ENCODE peak calls at places on chromosomes 1 and 21, in seven cellular contexts. Z is CD8-positive, alpha-beta T cell; C is bronchial epithelial cell; P is AG04450; B is progenitor cell of endocrine pancreas; Y is testis; S is LNCaP clone FGC. O is an unnamed sample.

GRCh38 chr1:159751022-159751421 is 29.7 kb upstream of the DUSP23 start:
- DNase-seq in Z (no peak), C (no peak), P (no peak), B (no peak), Y (no peak), S (no peak), O (no peak)

GRCh38 chr1:38941527-38942019 is at the start of gene RHBDL2:
- DNase-seq in Z (no peak), C (peak; percentile 76), P (no peak), B (no peak), Y (peak; percentile 87), S (peak; percentile 78), O (no peak)

GRCh38 chr21:45598109-45598508 is 45.4 kb upstream of the PCBP3 start:
- DNase-seq in Z (no peak), C (no peak), P (no peak), B (no peak), Y (no peak), S (no peak), O (no peak)

GRCh38 chr1:97796716-97797115 is 124.1 kb downstream of the DPYD start:
- DNase-seq in Z (no peak), C (no peak), P (no peak), B (no peak), Y (no peak), S (no peak), O (no peak)

GRCh38 chr1:174898102-174898802 is 101.5 kb upstream of the CACYBP start:
- DNase-seq in Z (no peak), C (no peak), P (no peak), B (no peak), Y (no peak), S (no peak), O (no peak)

GRCh38 chr21:33541105-33541711 is 709 bp downstream of the GART start:
- DNase-seq in Z (no peak), C (no peak), P (no peak), B (no peak), Y (no peak), S (no peak), O (peak; percentile 24)

GRCh38 chr1:22737374-22738068 is 26.9 kb downstream of the EPHB2 start:
- DNase-seq in Z (no peak), C (no peak), P (no peak), B (no peak), Y (no peak), S (no peak), O (no peak)

GRCh38 chr1:204091787-204092312 is 18.9 kb downstream of the SOX13 start:
- DNase-seq in Z (no peak), C (no peak), P (no peak), B (no peak), Y (no peak), S (no peak), O (no peak)

GRCh38 chr21:43854773-43855633 is 10.0 kb upstream of the AGPAT3 start:
- DNase-seq in Z (no peak), C (no peak), P (no peak), B (no peak), Y (peak; percentile 38), S (no peak), O (peak; percentile 78)

GRCh38 chr1:54272134-54272533 is 72.2 kb downstream of the MRPL37 start:
- DNase-seq in Z (no peak), C (peak; percentile 65), P (no peak), B (no peak), Y (no peak), S (no peak), O (no peak)

GRCh38 chr1:153152481-153152880 is 1.8 kb upstream of the SPRR2G start:
- DNase-seq in Z (no peak), C (no peak), P (no peak), B (no peak), Y (no peak), S (no peak), O (no peak)

GRCh38 chr1:33306561-33307493 is 14.1 kb downstream of the A3GALT2 start:
- DNase-seq in Z (no peak), C (no peak), P (no peak), B (no peak), Y (peak; percentile 60), S (no peak), O (no peak)

GRCh38 chr1:97138515-97139032 is 417.0 kb downstream of the PTBP2 start:
- DNase-seq in Z (no peak), C (peak; percentile 4), P (no peak), B (no peak), Y (no peak), S (no peak), O (no peak)

GRCh38 chr1:966603-967295 is 467 bp downstream of the PLEKHN1 start:
- DNase-seq in Z (peak; percentile 87), C (peak; percentile 70), P (no peak), B (no peak), Y (peak; percentile 70), S (no peak), O (peak; percentile 91)

GRCh38 chr1:1199961-1200875 is 6.2 kb downstream of the TNFRSF18 start:
- DNase-seq in Z (no peak), C (no peak), P (no peak), B (no peak), Y (no peak), S (no peak), O (no peak)

GRCh38 chr1:194150242-194150641 is 963.8 kb upstream of the B3GALT2 start:
- DNase-seq in Z (no peak), C (no peak), P (no peak), B (no peak), Y (no peak), S (no peak), O (no peak)

GRCh38 chr1:200253774-200254495 is 155.9 kb downstream of the ZNF281 start:
- DNase-seq in Z (no peak), C (no peak), P (no peak), B (no peak), Y (no peak), S (no peak), O (peak; percentile 27)
- TF ChIP-seq CTCF in Z (no peak), C (no peak), P (no peak), B (no peak), Y (no peak), S (no peak), O (no peak)

GRCh38 chr1:118151312-118151937 is 33.6 kb downstream of the SPAG17 start:
- DNase-seq in Z (no peak), C (peak; percentile 66), P (peak; percentile 38), B (peak; percentile 29), Y (peak; percentile 71), S (peak; percentile 27), O (peak; percentile 14)
- TF ChIP-seq CTCF in Z (peak; percentile 24), C (peak; percentile 59), P (peak; percentile 86), B (peak; percentile 83), Y (peak; percentile 53), S (peak; percentile 59), O (peak; percentile 84)

GRCh38 chr1:15276691-15277090 is 29.7 kb downstream of the FHAD1 start:
- DNase-seq in Z (no peak), C (no peak), P (no peak), B (no peak), Y (no peak), S (no peak), O (no peak)
- TF ChIP-seq CTCF in Z (no peak), C (no peak), P (no peak), B (no peak), Y (no peak), S (no peak), O (no peak)

GRCh38 chr1:230087034-230087721 is 20.1 kb downstream of the GALNT2 start:
- DNase-seq in Z (no peak), C (peak; percentile 81), P (no peak), B (no peak), Y (no peak), S (no peak), O (no peak)
- TF ChIP-seq CTCF in Z (no peak), C (no peak), P (no peak), B (no peak), Y (no peak), S (peak; percentile 6), O (no peak)

GRCh38 chr1:19374402-19374801 is 62.3 kb downstream of the SLC66A1 start:
- DNase-seq in Z (no peak), C (no peak), P (no peak), B (peak; percentile 30), Y (no peak), S (no peak), O (no peak)
- TF ChIP-seq CTCF in Z (no peak), C (peak; percentile 58), P (peak; percentile 48), B (peak; percentile 73), Y (peak; percentile 19), S (peak; percentile 17), O (peak; percentile 59)

DNA sequence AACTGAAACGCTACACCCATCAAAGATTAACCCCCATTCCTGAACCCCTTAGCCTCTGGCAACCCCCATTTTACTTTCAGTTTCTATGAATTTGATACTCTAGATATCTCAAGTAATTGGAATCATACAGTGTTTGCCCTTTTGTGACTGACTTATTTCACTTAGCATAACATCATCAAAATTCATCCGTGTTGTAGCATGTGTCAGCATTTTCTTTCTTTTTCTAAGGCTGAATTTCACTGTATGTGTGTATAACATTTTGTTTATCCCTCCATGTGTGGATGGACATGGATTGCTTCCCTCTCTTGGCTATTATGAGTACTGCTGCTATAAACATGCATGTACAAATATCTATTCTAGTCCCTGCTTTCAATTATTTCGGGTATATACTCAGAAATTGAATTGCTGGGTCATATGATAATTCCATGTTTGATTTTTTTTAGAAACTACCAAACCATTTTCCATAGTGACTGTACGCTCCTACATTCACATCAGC is 97.3 kb downstream of the MAP3K21 start:
- DNase-seq in Z (no peak), C (peak; percentile 15), P (no peak), B (no peak), Y (no peak), S (no peak), O (no peak)
- TF ChIP-seq CTCF in Z (no peak), C (no peak), P (peak; percentile 19), B (no peak), Y (no peak), S (peak; percentile 44), O (no peak)

O was measured in GM13977.